ENCODE peak calls at places on chromosomes 13 and 19, in six cellular contexts. N is IMR-90, S is lower leg skin, H is left ventricle myocardium inferior, V is right atrium auricular region, C is uterus. J is an unnamed sample.

GRCh38 chr19:35883920-35884319 is 15.5 kb downstream of the APLP1 start:
- DNase-seq in H (no peak), C (no peak), N (no peak), S (no peak), V (no peak), J (no peak)

GRCh38 chr13:94318418-94318817 is 161.1 kb downstream of the DCT start:
- DNase-seq in V (no peak), H (no peak), N (peak; percentile 71), S (no peak), C (no peak), J (no peak)

GRCh38 chr13:72104656-72105180 is 237.7 kb upstream of the DACH1 start:
- DNase-seq in S (no peak), V (no peak), N (no peak), C (no peak), H (no peak), J (no peak)

GRCh38 chr13:32408296-32408998 is 19.5 kb downstream of the N4BP2L1 start:
- DNase-seq in C (no peak), N (no peak), V (no peak), S (no peak), H (no peak), J (peak; percentile 28)

GRCh38 chr13:100818706-100819105 is 144.1 kb upstream of the TMTC4 start:
- DNase-seq in H (no peak), C (no peak), S (no peak), V (no peak), N (no peak), J (no peak)

GRCh38 chr19:16315825-16316505 is 8.7 kb upstream of the KLF2 start:
- DNase-seq in N (peak; percentile 99), V (peak; percentile 90), S (peak; percentile 71), C (peak; percentile 79), H (peak; percentile 52), J (no peak)

GRCh38 chr13:114080739-114081561 is 51.5 kb downstream of the RASA3 start:
- DNase-seq in C (peak; percentile 13), V (peak; percentile 42), N (no peak), H (peak; percentile 9), S (no peak), J (no peak)

GRCh38 chr19:17762505-17763229 is 11.4 kb downstream of the FCHO1 start:
- DNase-seq in C (no peak), V (no peak), N (peak; percentile 62), H (no peak), S (no peak), J (peak; percentile 64)

GRCh38 chr19:57754091-57754673 is 7.6 kb downstream of the ZNF776 start:
- DNase-seq in S (no peak), V (no peak), N (no peak), C (no peak), H (no peak), J (no peak)

GRCh38 chr13:110396913-110397379 is 89.9 kb downstream of the COL4A2 start:
- DNase-seq in C (peak; percentile 94), H (peak; percentile 87), S (peak; percentile 90), N (peak; percentile 100), V (peak; percentile 98), J (no peak)

GRCh38 chr13:30872195-30872594 is 33.9 kb upstream of the MEDAG start:
- DNase-seq in C (no peak), N (no peak), H (no peak), V (no peak), S (no peak), J (no peak)

DNA sequence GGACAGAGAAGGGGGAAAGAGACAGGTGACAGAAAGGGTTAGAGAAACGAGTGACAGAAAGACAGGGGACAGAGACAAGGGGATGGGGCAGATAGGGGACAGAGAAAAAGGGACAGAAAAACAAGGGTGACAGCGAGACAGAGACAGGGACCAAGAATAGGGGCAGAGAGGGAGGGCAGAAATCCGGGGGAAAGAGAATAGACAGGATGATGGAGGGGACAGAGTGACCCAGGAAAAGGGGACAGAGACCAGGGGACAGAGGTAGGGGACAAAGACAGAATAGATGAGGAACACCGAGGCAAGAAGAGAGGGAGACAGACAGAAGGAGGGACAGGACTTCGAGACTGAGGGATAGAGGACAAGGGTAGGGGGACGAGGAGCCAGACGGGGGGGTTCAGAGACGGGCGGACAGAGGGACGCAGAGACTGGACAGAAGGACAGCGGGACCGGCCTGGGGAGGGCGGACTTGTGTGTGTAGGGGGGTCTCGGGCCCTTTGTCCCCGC is 607 bp downstream of the CADM4 start:
- DNase-seq in V (no peak), N (no peak), C (no peak), H (no peak), S (no peak), J (no peak)
- H3K4me3 ChIP-seq in V (peak overlapping the region; percentile 42), N (peak overlapping the region; percentile 4), C (peak overlapping the region; percentile 52), H (peak overlapping the region; percentile 69), S (no peak overlapping the region), J (no peak overlapping the region)

GRCh38 chr19:317710-318508 is 26.7 kb downstream of the MIER2 start:
- DNase-seq in V (no peak), C (no peak), S (no peak), N (no peak), H (no peak), J (no peak)
- TF ChIP-seq CTCF in V (no peak), C (no peak), S (no peak), N (no peak), H (no peak), J (no peak)

GRCh38 chr19:51015691-51016267 is 3.7 kb downstream of the KLK10 start:
- DNase-seq in H (no peak), C (no peak), N (no peak), V (no peak), S (no peak), J (no peak)

GRCh38 chr19:51019544-51019925 is at the start of gene KLK10:
- DNase-seq in H (no peak), N (no peak), C (no peak), S (no peak), V (no peak), J (no peak)

GRCh38 chr19:51016798-51017683 is 2.5 kb downstream of the KLK10 start:
- DNase-seq in H (no peak), N (peak; percentile 16), S (peak; percentile 52), C (no peak), V (peak; percentile 67), J (peak; percentile 53)

GRCh38 chr19:51020988-51021651 is 1.6 kb upstream of the KLK10 start:
- DNase-seq in C (no peak), S (no peak), H (no peak), V (no peak), N (peak; percentile 51), J (peak; percentile 22)

GRCh38 chr19:51018745-51019543 is 565 bp downstream of the KLK10 start:
- DNase-seq in V (no peak), S (no peak), N (no peak), H (no peak), C (no peak), J (no peak)
- H3K4me3 ChIP-seq in V (peak overlapping the region; percentile 7), S (no peak overlapping the region), N (peak overlapping the region; percentile 4), H (peak overlapping the region; percentile 55), C (peak overlapping the region; percentile 41), J (no peak overlapping the region)

GRCh38 chr19:11380653-11381534 is 3.2 kb downstream of the EPOR start:
- DNase-seq in N (peak; percentile 93), H (peak; percentile 96), V (peak; percentile 97), C (peak; percentile 97), S (peak; percentile 96), J (peak; percentile 99)
- TF ChIP-seq CTCF in N (peak; percentile 53), H (peak; percentile 84), V (peak; percentile 86), C (peak; percentile 87), S (peak; percentile 74), J (peak; percentile 82)

GRCh38 chr19:50638576-50638975 is 1.1 kb downstream of the SYT3 start:
- DNase-seq in V (no peak), S (no peak), H (no peak), N (no peak), C (no peak), J (no peak)

GRCh38 chr19:50633973-50634372 is 5.7 kb downstream of the SYT3 start:
- DNase-seq in C (no peak), S (no peak), N (no peak), V (no peak), H (no peak), J (no peak)

GRCh38 chr19:50639121-50640112 is at the start of gene SYT3:
- DNase-seq in H (peak; percentile 36), N (peak; percentile 27), S (no peak), V (no peak), C (no peak), J (peak; percentile 5)

GRCh38 chr19:50633359-50633758 is 6.3 kb downstream of the SYT3 start:
- DNase-seq in N (no peak), C (no peak), S (no peak), H (no peak), V (no peak), J (no peak)

GRCh38 chr19:50636317-50637085 is 3.2 kb downstream of the SYT3 start:
- DNase-seq in V (no peak), C (no peak), S (no peak), N (no peak), H (no peak), J (no peak)
- H3K4me3 ChIP-seq in V (no peak overlapping the region), C (no peak overlapping the region), S (no peak overlapping the region), N (no peak overlapping the region), H (no peak overlapping the region), J (no peak overlapping the region)

J was measured in GM12865.